ENCODE peak calls at places on chromosomes 7 and 10, in six cellular contexts. J is right lobe of liver, C is lower leg skin, V is bronchial epithelial cell, E is foreskin fibroblast, W is AG04449. D is an unnamed sample.

GRCh38 chr10:97849491-97850402 is at the start of gene GOLGA7B:
- DNase-seq in C (no peak), W (no peak), J (peak; percentile 56), V (no peak), E (no peak), D (no peak)

GRCh38 chr10:75115137-75115536 is 3.7 kb downstream of the SAMD8 start:
- DNase-seq in V (no peak), E (peak; percentile 24), W (no peak), C (no peak), J (no peak), D (no peak)

GRCh38 chr10:29387269-29387668 is 98.4 kb downstream of the LYZL1 start:
- DNase-seq in V (no peak), W (no peak), E (no peak), J (no peak), C (no peak), D (no peak)

GRCh38 chr7:44184221-44184873 is 4.9 kb downstream of the GCK start:
- DNase-seq in V (peak; percentile 94), W (peak; percentile 54), J (no peak), E (peak; percentile 77), C (no peak), D (peak; percentile 47)

GRCh38 chr10:126373982-126374381 is 14.3 kb downstream of the ADAM12 start:
- DNase-seq in C (no peak), W (no peak), V (peak; percentile 60), J (no peak), E (peak; percentile 55), D (no peak)

GRCh38 chr7:90999989-91000979 is 263.9 kb upstream of the FZD1 start:
- DNase-seq in V (peak; percentile 6), W (peak; percentile 38), E (peak; percentile 13), J (no peak), C (no peak), D (peak; percentile 16)

GRCh38 chr10:86681047-86681446 is 12.7 kb downstream of the LDB3 start:
- DNase-seq in E (no peak), C (no peak), W (no peak), V (no peak), J (no peak), D (no peak)

GRCh38 chr7:81499262-81500116 is 270.4 kb downstream of the HGF start:
- DNase-seq in W (peak; percentile 59), E (peak; percentile 70), V (peak; percentile 77), J (no peak), C (no peak), D (peak; percentile 91)

GRCh38 chr7:101308245-101309085 is 13.1 kb downstream of the IFT22 start:
- DNase-seq in E (peak; percentile 43), W (no peak), C (peak; percentile 34), V (peak; percentile 64), J (peak; percentile 82), D (peak; percentile 26)

GRCh38 chr10:43310872-43311271 is 44.0 kb upstream of the RASGEF1A start:
- DNase-seq in V (no peak), E (no peak), J (no peak), C (no peak), W (no peak), D (no peak)

GRCh38 chr10:12535656-12536055 is 186.3 kb downstream of the CAMK1D start:
- DNase-seq in E (no peak), C (no peak), V (no peak), W (no peak), J (no peak), D (no peak)

GRCh38 chr10:78545756-78546155 is 512.1 kb downstream of the RPS24 start:
- DNase-seq in J (no peak), C (no peak), W (no peak), E (no peak), V (no peak), D (no peak)

GRCh38 chr10:91576096-91576545 is 56.8 kb downstream of the PPP1R3C start:
- DNase-seq in V (peak; percentile 65), E (no peak), W (no peak), J (no peak), C (no peak), D (no peak)

GRCh38 chr10:21265622-21266021 is 259.9 kb downstream of the SKIDA1 start:
- DNase-seq in E (no peak), V (peak; percentile 86), C (no peak), J (no peak), W (no peak), D (no peak)

GRCh38 chr10:35642793-35643114 is 658 bp upstream of the FZD8 start:
- DNase-seq in C (no peak), W (no peak), E (no peak), V (no peak), J (no peak), D (no peak)

GRCh38 chr10:35640951-35641429 is 1.1 kb downstream of the FZD8 start:
- DNase-seq in V (peak; percentile 78), E (peak; percentile 62), J (peak; percentile 81), C (peak; percentile 44), W (peak; percentile 41), D (peak; percentile 20)

GRCh38 chr10:35640474-35640873 is 1.6 kb downstream of the FZD8 start:
- DNase-seq in C (peak; percentile 31), J (peak; percentile 82), W (no peak), V (peak; percentile 31), E (peak; percentile 46), D (no peak)

GRCh38 chr10:35642023-35642792 is at the start of gene FZD8:
- DNase-seq in E (peak; percentile 86), V (peak; percentile 78), J (peak; percentile 95), C (peak; percentile 86), W (peak; percentile 56), D (peak; percentile 17)

DNA sequence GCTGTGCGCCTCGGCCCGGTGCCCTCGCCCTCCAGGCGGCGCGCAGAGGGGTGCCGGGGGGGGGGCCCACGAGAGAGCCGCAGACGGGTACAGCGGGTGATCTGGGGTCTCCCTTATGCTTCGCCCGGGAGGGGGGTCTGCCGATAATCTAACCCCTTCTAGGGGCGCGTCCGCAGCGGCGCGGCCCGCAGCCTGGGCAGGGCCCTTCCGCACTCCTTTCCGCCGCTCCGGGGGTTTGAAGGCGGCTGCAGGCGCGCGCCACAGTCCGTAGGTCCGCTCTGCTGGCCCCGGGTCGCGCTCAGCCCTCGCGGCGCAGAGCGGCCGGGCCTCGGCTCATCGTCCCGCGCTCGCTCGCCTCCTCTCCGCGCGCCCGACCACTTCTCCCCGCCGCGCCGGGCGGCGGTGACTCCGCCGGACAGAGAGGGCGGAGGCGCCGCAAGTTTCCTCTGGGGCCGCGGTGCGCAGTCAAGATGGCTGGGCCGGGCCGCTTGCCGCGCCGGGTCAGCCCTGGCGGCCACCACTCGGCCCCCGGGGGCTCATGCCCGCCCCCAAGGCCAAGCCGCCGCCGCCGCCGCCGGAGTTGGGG is 573 bp downstream of the FZD8 start:
- DNase-seq in E (peak; percentile 29), J (no peak), C (no peak), W (no peak), V (no peak), D (no peak)
- H3K4me3 ChIP-seq in E (peak overlapping the region; percentile 56), J (peak overlapping the region; percentile 80), C (peak overlapping the region; percentile 72), W (peak overlapping the region; percentile 80), V (peak overlapping the region; percentile 49), D (peak overlapping the region; percentile 43)

GRCh38 chr7:112381311-112382091 is 68.8 kb upstream of the IFRD1 start:
- DNase-seq in J (no peak), V (no peak), E (no peak), C (no peak), W (no peak), D (no peak)

GRCh38 chr7:112386619-112387018 is 63.6 kb upstream of the IFRD1 start:
- DNase-seq in C (no peak), J (no peak), E (no peak), V (no peak), W (no peak), D (no peak)

GRCh38 chr7:112383671-112384417 is 66.4 kb upstream of the IFRD1 start:
- DNase-seq in W (no peak), V (peak; percentile 21), J (no peak), C (no peak), E (no peak), D (no peak)
- TF ChIP-seq CTCF in W (no peak), V (peak; percentile 4), J (no peak), C (no peak), E (no peak), D (no peak)

GRCh38 chr10:95290801-95291633 is at the start of gene PDLIM1:
- DNase-seq in C (peak; percentile 58), E (peak; percentile 38), J (peak; percentile 89), W (no peak), V (no peak), D (no peak)
- H3K4me3 ChIP-seq in C (peak within 1 kb of the TSS; percentile 90), E (peak within 1 kb of the TSS; percentile 85), J (peak within 1 kb of the TSS; percentile 81), W (peak within 1 kb of the TSS; percentile 89), V (peak within 1 kb of the TSS; percentile 83), D (peak within 1 kb of the TSS; percentile 62)

DNA sequence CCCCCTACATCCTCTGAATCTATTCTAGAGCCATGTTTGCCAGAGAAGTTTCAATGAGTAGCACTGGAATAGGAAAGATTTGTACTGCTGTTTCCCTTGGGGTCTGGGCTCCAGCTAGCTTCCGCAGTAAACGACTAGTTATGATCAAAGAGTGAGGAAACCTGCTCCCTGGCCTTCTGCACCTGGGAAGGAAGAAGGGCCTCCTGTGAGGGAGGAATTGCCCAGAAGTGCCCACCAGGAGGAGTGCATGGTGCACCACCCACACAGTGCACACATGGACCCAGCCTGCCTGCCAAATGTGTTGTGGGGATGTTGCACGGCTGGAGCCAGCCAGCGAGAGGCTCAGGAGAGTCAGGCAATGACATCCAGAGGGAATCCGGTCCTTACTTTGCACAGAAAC is 27.0 kb upstream of the FAM107B start:
- DNase-seq in W (no peak), E (no peak), V (no peak), J (no peak), C (no peak), D (no peak)
- TF ChIP-seq CTCF in W (no peak), E (peak; percentile 5), V (no peak), J (no peak), C (no peak), D (peak; percentile 25)

GRCh38 chr10:127883516-127883915 is 9.2 kb downstream of the CLRN3 start:
- DNase-seq in W (no peak), E (no peak), V (no peak), J (no peak), C (no peak), D (no peak)

GRCh38 chr10:127884501-127884900 is 8.2 kb downstream of the CLRN3 start:
- DNase-seq in E (no peak), V (no peak), J (no peak), C (no peak), W (no peak), D (no peak)

GRCh38 chr10:127888526-127889312 is 4.0 kb downstream of the CLRN3 start:
- DNase-seq in C (no peak), V (no peak), J (no peak), E (no peak), W (no peak), D (no peak)

GRCh38 chr10:127887497-127888415 is 5.0 kb downstream of the CLRN3 start:
- DNase-seq in W (no peak), J (no peak), C (no peak), E (no peak), V (no peak), D (no peak)

DNA sequence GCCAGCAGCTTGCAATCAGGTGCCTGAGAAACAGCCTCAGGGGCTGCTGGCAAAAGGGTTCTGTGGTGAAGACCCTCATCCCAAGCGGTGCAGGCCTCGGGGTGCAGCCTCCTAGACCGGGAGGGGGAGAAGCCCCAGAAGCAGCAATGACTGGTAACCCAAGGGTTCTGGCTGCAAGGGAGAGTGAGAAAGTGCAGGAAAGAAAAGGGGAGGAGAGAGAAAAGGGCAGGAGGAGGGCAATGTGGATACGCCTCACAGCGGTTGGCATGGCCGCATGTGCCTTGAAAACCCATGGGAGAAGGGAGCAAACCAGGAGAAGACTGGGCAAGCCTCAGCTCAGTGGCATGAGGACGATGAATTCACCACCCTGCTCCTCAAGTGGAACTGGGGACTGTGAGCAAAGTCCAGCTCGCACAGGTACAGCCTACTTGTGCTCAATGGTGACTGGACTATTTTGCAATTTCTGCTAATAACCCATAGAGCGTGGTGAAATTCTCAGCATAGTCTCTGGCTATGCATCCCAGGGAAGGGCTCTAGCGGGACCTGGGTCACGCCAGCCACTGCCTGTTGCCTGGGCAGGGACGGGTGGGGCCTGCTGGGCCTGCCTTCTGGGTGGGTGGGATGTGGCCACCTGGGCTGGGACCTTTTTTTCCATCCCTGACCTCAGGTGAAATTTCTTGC is 6.2 kb downstream of the CLRN3 start:
- DNase-seq in E (no peak), W (no peak), J (peak; percentile 78), C (no peak), V (no peak), D (no peak)
- H3K4me3 ChIP-seq in E (no peak overlapping the region), W (no peak overlapping the region), J (no peak overlapping the region), C (no peak overlapping the region), V (no peak overlapping the region), D (no peak overlapping the region)

D was measured in HFF-Myc.